ENCODE peak calls at places on chromosomes 3 and 15, in five cellular contexts. B is caudate nucleus, R is tibial artery, A is activated T-cell treated with anti-CD3 and anti-CD28 coated beads for 48 hours, D is tibial nerve. O is an unnamed sample.
A peak's percentile ranks its signal among the peaks of the same experiment; 100 is the strongest.

GRCh38 chr3:48715179-48715800 is 1.7 kb downstream of the IP6K2 start:
- DNase-seq in B (peak; percentile 14), R (no peak), A (no peak), D (no peak), O (no peak)

GRCh38 chr3:142279965-142280590 is 54.7 kb upstream of the GK5 start:
- DNase-seq in B (peak; percentile 27), R (no peak), A (peak; percentile 9), D (peak; percentile 22), O (peak; percentile 26)

GRCh38 chr15:75043509-75044257 is 20.3 kb downstream of the PPCDC start:
- DNase-seq in B (peak; percentile 93), R (peak; percentile 99), A (no peak), D (peak; percentile 96), O (peak; percentile 72)

GRCh38 chr3:30370681-30371271 is 235.6 kb upstream of the TGFBR2 start:
- DNase-seq in B (no peak), R (no peak), A (no peak), D (no peak), O (no peak)

GRCh38 chr15:63992300-63992699 is 54.0 kb downstream of the DAPK2 start:
- DNase-seq in B (no peak), R (no peak), A (no peak), D (no peak), O (no peak)

GRCh38 chr3:29494305-29495036 is 213.6 kb downstream of the RBMS3 start:
- DNase-seq in B (no peak), R (no peak), A (no peak), D (no peak), O (no peak)

GRCh38 chr3:58173670-58174472 is 36.9 kb downstream of the DNASE1L3 start:
- DNase-seq in B (no peak), R (no peak), A (peak; percentile 28), D (no peak), O (no peak)

GRCh38 chr15:100241572-100242479 is 99.9 kb downstream of the ADAMTS17 start:
- DNase-seq in B (no peak), R (peak; percentile 85), A (no peak), D (peak; percentile 24), O (no peak)

GRCh38 chr3:150377601-150378466 is 30.3 kb upstream of the TSC22D2 start:
- DNase-seq in B (no peak), R (no peak), A (no peak), D (no peak), O (no peak)

GRCh38 chr3:161348791-161349400 is 22.4 kb downstream of the SPTSSB start:
- DNase-seq in B (no peak), R (no peak), A (no peak), D (no peak), O (no peak)

GRCh38 chr3:185764168-185764988 is 60.5 kb downstream of the IGF2BP2 start:
- DNase-seq in B (no peak), R (no peak), A (no peak), D (no peak), O (no peak)

GRCh38 chr15:31235298-31236183 is 91.1 kb upstream of the KLF13 start:
- DNase-seq in B (peak; percentile 34), R (peak; percentile 55), A (no peak), D (no peak), O (no peak)

GRCh38 chr3:155805204-155805801 is 775 bp downstream of the C3orf33 start:
- DNase-seq in B (no peak), R (no peak), A (peak; percentile 47), D (no peak), O (no peak)

GRCh38 chr15:80351211-80351610 is 53.0 kb upstream of the ARNT2 start:
- DNase-seq in B (no peak), R (no peak), A (no peak), D (no peak), O (no peak)

GRCh38 chr3:66622756-66623452 is 122.1 kb upstream of the LRIG1 start:
- DNase-seq in B (no peak), R (no peak), A (no peak), D (no peak), O (no peak)

GRCh38 chr3:195080571-195081141 is 190.3 kb downstream of the XXYLT1 start:
- DNase-seq in B (no peak), R (no peak), A (no peak), D (no peak), O (no peak)

O was measured in hypothalamus.